ENCODE peak calls at places on chromosome 6, in seven cellular contexts. E is ELR; I is NCI-H2029 treated with DMSO at 0.1 percent for 48 hours; S is HL-60; W is stimulated activated CD8-positive, alpha-beta memory T cell treated with anti-CD3 and anti-CD28 coated beads, Interleukin-7, amount 100 ng/mL, for 1 hour; M is ecto neural progenitor cell; T is activated CD4-positive, alpha-beta T cell treated with anti-CD3 and anti-CD28 coated beads, Interleukin-2, amount 50 U/mL, for 24 hours. G is an unnamed sample.

GRCh38 chr6:119834418-119834817 is 484.9 kb upstream of the MAN1A1 start:
- DNase-seq in T (no peak), S (no peak), M (no peak), E (no peak), I (no peak), W (no peak), G (no peak)

GRCh38 chr6:42332916-42333315 is 115.3 kb upstream of the MRPS10 start:
- DNase-seq in M (no peak), S (peak), W (no peak), T (no peak), E (no peak), I (no peak), G (no peak)

GRCh38 chr6:158020272-158020711 is 38.6 kb downstream of the SYNJ2 start:
- DNase-seq in W (no peak), T (no peak), S (no peak), I (no peak), M (no peak), E (no peak), G (no peak)

GRCh38 chr6:40894962-40895799 is 143.8 kb downstream of the UNC5CL start:
- DNase-seq in T (no peak), S (peak), I (no peak), E (peak), W (no peak), M (peak), G (peak)

GRCh38 chr6:40410792-40411191 is 176.4 kb downstream of the LRFN2 start:
- DNase-seq in S (no peak), M (no peak), E (no peak), T (no peak), W (no peak), I (no peak), G (no peak)

GRCh38 chr6:19866900-19867627 is 29.9 kb downstream of the ID4 start:
- DNase-seq in T (no peak), M (no peak), S (no peak), E (peak), W (no peak), I (no peak), G (no peak)

GRCh38 chr6:14354919-14355572 is 237.5 kb downstream of the CD83 start:
- DNase-seq in T (no peak), M (no peak), S (peak), I (no peak), E (peak), W (no peak), G (no peak)

GRCh38 chr6:46998436-46999017 is 43.6 kb downstream of the ADGRF1 start:
- DNase-seq in S (no peak), T (no peak), M (no peak), W (no peak), I (no peak), E (no peak), G (no peak)

GRCh38 chr6:168163096-168163731 is 84.2 kb upstream of the FRMD1 start:
- DNase-seq in I (no peak), T (no peak), E (no peak), W (no peak), M (no peak), S (no peak), G (no peak)

GRCh38 chr6:132298344-132298949 is 102.8 kb downstream of the MOXD1 start:
- DNase-seq in S (no peak), W (no peak), E (peak), I (no peak), M (no peak), T (no peak), G (no peak)

GRCh38 chr6:145815351-145815772 is 767 bp upstream of the FBXO30 start:
- DNase-seq in I (no peak), T (no peak), S (no peak), E (peak), M (no peak), W (no peak), G (no peak)

GRCh38 chr6:16130932-16131387 is 2.1 kb downstream of the MYLIP start:
- DNase-seq in S (peak), T (no peak), M (no peak), I (peak), E (peak), W (no peak), G (peak)

GRCh38 chr6:34248727-34249468 is at the start of gene SMIM29:
- DNase-seq in T (peak), I (peak), M (peak), S (no peak), W (peak), E (peak), G (peak)

G was measured in neuronal stem cell.